ENCODE peak calls at places on chromosomes 7 and 10, in ten cellular contexts. One of them, this sample, is unnamed.

GRCh38 chr7:44307905-44308740 is 17.3 kb downstream of the CAMK2B start:
- DNase-seq in RWPE1: peak
- DNase-seq in fibroblast of gingiva: no peak
- DNase-seq in stimulated activated CD4-positive, alpha-beta T cell treated with anti-CD3 and anti-CD28 coated beads, Interleukin-1b, Interleukin-23, amount 100 ng/mL, for 1 hour: no peak
- DNase-seq in GM12865: no peak
- DNase-seq in stimulated activated CD8-positive, alpha-beta memory T cell treated with anti-CD3 and anti-CD28 coated beads, Interleukin-7, amount 100 ng/mL, for 1 hour: no peak
- DNase-seq in astrocyte of the spinal cord: no peak
- DNase-seq in fibroblast of the aortic adventitia: no peak
- DNase-seq in NCI-H524: no peak
- DNase-seq in germinal center: no peak
- DNase-seq in this sample: no peak

GRCh38 chr7:25861704-25862253 is 290.2 kb upstream of the NFE2L3 start:
- DNase-seq in stimulated activated CD4-positive, alpha-beta T cell treated with anti-CD3 and anti-CD28 coated beads, Interleukin-1b, Interleukin-23, amount 100 ng/mL, for 1 hour: no peak
- DNase-seq in GM12865: no peak
- DNase-seq in RWPE1: no peak
- DNase-seq in astrocyte of the spinal cord: no peak
- DNase-seq in fibroblast of gingiva: no peak
- DNase-seq in fibroblast of the aortic adventitia: no peak
- DNase-seq in NCI-H524: peak
- DNase-seq in stimulated activated CD8-positive, alpha-beta memory T cell treated with anti-CD3 and anti-CD28 coated beads, Interleukin-7, amount 100 ng/mL, for 1 hour: no peak
- DNase-seq in germinal center: no peak
- DNase-seq in this sample: no peak

GRCh38 chr10:43867667-43868361 is 219.1 kb upstream of the ZNF32 start:
- DNase-seq in stimulated activated CD4-positive, alpha-beta T cell treated with anti-CD3 and anti-CD28 coated beads, Interleukin-1b, Interleukin-23, amount 100 ng/mL, for 1 hour: no peak
- DNase-seq in germinal center: no peak
- DNase-seq in GM12865: no peak
- DNase-seq in stimulated activated CD8-positive, alpha-beta memory T cell treated with anti-CD3 and anti-CD28 coated beads, Interleukin-7, amount 100 ng/mL, for 1 hour: no peak
- DNase-seq in NCI-H524: peak
- DNase-seq in fibroblast of gingiva: peak
- DNase-seq in astrocyte of the spinal cord: peak
- DNase-seq in fibroblast of the aortic adventitia: peak
- DNase-seq in RWPE1: peak
- DNase-seq in this sample: peak

GRCh38 chr10:85008493-85009181 is 680.2 kb downstream of the CCSER2 start:
- DNase-seq in germinal center: no peak
- DNase-seq in fibroblast of the aortic adventitia: no peak
- DNase-seq in fibroblast of gingiva: no peak
- DNase-seq in astrocyte of the spinal cord: no peak
- DNase-seq in stimulated activated CD4-positive, alpha-beta T cell treated with anti-CD3 and anti-CD28 coated beads, Interleukin-1b, Interleukin-23, amount 100 ng/mL, for 1 hour: no peak
- DNase-seq in RWPE1: no peak
- DNase-seq in GM12865: no peak
- DNase-seq in stimulated activated CD8-positive, alpha-beta memory T cell treated with anti-CD3 and anti-CD28 coated beads, Interleukin-7, amount 100 ng/mL, for 1 hour: no peak
- DNase-seq in NCI-H524: no peak
- DNase-seq in this sample: no peak

GRCh38 chr7:69645683-69646082 is 47.4 kb downstream of the AUTS2 start:
- DNase-seq in germinal center: no peak
- DNase-seq in RWPE1: no peak
- DNase-seq in stimulated activated CD4-positive, alpha-beta T cell treated with anti-CD3 and anti-CD28 coated beads, Interleukin-1b, Interleukin-23, amount 100 ng/mL, for 1 hour: no peak
- DNase-seq in astrocyte of the spinal cord: no peak
- DNase-seq in fibroblast of gingiva: no peak
- DNase-seq in fibroblast of the aortic adventitia: no peak
- DNase-seq in GM12865: no peak
- DNase-seq in stimulated activated CD8-positive, alpha-beta memory T cell treated with anti-CD3 and anti-CD28 coated beads, Interleukin-7, amount 100 ng/mL, for 1 hour: no peak
- DNase-seq in NCI-H524: no peak
- DNase-seq in this sample: no peak

GRCh38 chr7:70583965-70584883 is 547.7 kb upstream of the GALNT17 start:
- DNase-seq in stimulated activated CD8-positive, alpha-beta memory T cell treated with anti-CD3 and anti-CD28 coated beads, Interleukin-7, amount 100 ng/mL, for 1 hour: no peak
- DNase-seq in astrocyte of the spinal cord: no peak
- DNase-seq in NCI-H524: peak
- DNase-seq in fibroblast of the aortic adventitia: no peak
- DNase-seq in fibroblast of gingiva: no peak
- DNase-seq in stimulated activated CD4-positive, alpha-beta T cell treated with anti-CD3 and anti-CD28 coated beads, Interleukin-1b, Interleukin-23, amount 100 ng/mL, for 1 hour: no peak
- DNase-seq in germinal center: no peak
- DNase-seq in GM12865: no peak
- DNase-seq in RWPE1: no peak
- DNase-seq in this sample: peak

GRCh38 chr7:2843711-2844152 is 376 bp downstream of the GNA12 start:
- DNase-seq in stimulated activated CD4-positive, alpha-beta T cell treated with anti-CD3 and anti-CD28 coated beads, Interleukin-1b, Interleukin-23, amount 100 ng/mL, for 1 hour: no peak
- DNase-seq in astrocyte of the spinal cord: peak
- DNase-seq in stimulated activated CD8-positive, alpha-beta memory T cell treated with anti-CD3 and anti-CD28 coated beads, Interleukin-7, amount 100 ng/mL, for 1 hour: no peak
- DNase-seq in fibroblast of gingiva: peak
- DNase-seq in NCI-H524: no peak
- DNase-seq in germinal center: peak
- DNase-seq in RWPE1: no peak
- DNase-seq in GM12865: peak
- DNase-seq in fibroblast of the aortic adventitia: peak
- DNase-seq in this sample: no peak

GRCh38 chr10:3761916-3762708 is 22.9 kb downstream of the KLF6 start:
- DNase-seq in astrocyte of the spinal cord: no peak
- DNase-seq in NCI-H524: no peak
- DNase-seq in stimulated activated CD4-positive, alpha-beta T cell treated with anti-CD3 and anti-CD28 coated beads, Interleukin-1b, Interleukin-23, amount 100 ng/mL, for 1 hour: no peak
- DNase-seq in RWPE1: no peak
- DNase-seq in fibroblast of the aortic adventitia: no peak
- DNase-seq in germinal center: no peak
- DNase-seq in fibroblast of gingiva: no peak
- DNase-seq in stimulated activated CD8-positive, alpha-beta memory T cell treated with anti-CD3 and anti-CD28 coated beads, Interleukin-7, amount 100 ng/mL, for 1 hour: no peak
- DNase-seq in GM12865: no peak
- DNase-seq in this sample: peak

GRCh38 chr10:88660593-88660884 is 3.7 kb upstream of the LIPF start:
- DNase-seq in NCI-H524: no peak
- DNase-seq in stimulated activated CD4-positive, alpha-beta T cell treated with anti-CD3 and anti-CD28 coated beads, Interleukin-1b, Interleukin-23, amount 100 ng/mL, for 1 hour: no peak
- DNase-seq in fibroblast of gingiva: no peak
- DNase-seq in germinal center: no peak
- DNase-seq in RWPE1: no peak
- DNase-seq in stimulated activated CD8-positive, alpha-beta memory T cell treated with anti-CD3 and anti-CD28 coated beads, Interleukin-7, amount 100 ng/mL, for 1 hour: no peak
- DNase-seq in GM12865: no peak
- DNase-seq in fibroblast of the aortic adventitia: no peak
- DNase-seq in astrocyte of the spinal cord: no peak
- DNase-seq in this sample: no peak

GRCh38 chr10:11331706-11332105 is 279.7 kb downstream of the USP6NL start:
- DNase-seq in stimulated activated CD8-positive, alpha-beta memory T cell treated with anti-CD3 and anti-CD28 coated beads, Interleukin-7, amount 100 ng/mL, for 1 hour: no peak
- DNase-seq in GM12865: no peak
- DNase-seq in germinal center: no peak
- DNase-seq in NCI-H524: no peak
- DNase-seq in fibroblast of gingiva: no peak
- DNase-seq in fibroblast of the aortic adventitia: peak
- DNase-seq in RWPE1: no peak
- DNase-seq in astrocyte of the spinal cord: peak
- DNase-seq in stimulated activated CD4-positive, alpha-beta T cell treated with anti-CD3 and anti-CD28 coated beads, Interleukin-1b, Interleukin-23, amount 100 ng/mL, for 1 hour: no peak
- DNase-seq in this sample: peak

GRCh38 chr7:75905785-75906604 is 9.0 kb upstream of the POR start:
- DNase-seq in NCI-H524: no peak
- DNase-seq in germinal center: no peak
- DNase-seq in stimulated activated CD4-positive, alpha-beta T cell treated with anti-CD3 and anti-CD28 coated beads, Interleukin-1b, Interleukin-23, amount 100 ng/mL, for 1 hour: no peak
- DNase-seq in GM12865: peak
- DNase-seq in fibroblast of gingiva: peak
- DNase-seq in astrocyte of the spinal cord: peak
- DNase-seq in fibroblast of the aortic adventitia: peak
- DNase-seq in RWPE1: peak
- DNase-seq in stimulated activated CD8-positive, alpha-beta memory T cell treated with anti-CD3 and anti-CD28 coated beads, Interleukin-7, amount 100 ng/mL, for 1 hour: no peak
- DNase-seq in this sample: peak

GRCh38 chr7:132185150-132185549 is 391.1 kb downstream of the PLXNA4 start:
- DNase-seq in fibroblast of gingiva: no peak
- DNase-seq in stimulated activated CD8-positive, alpha-beta memory T cell treated with anti-CD3 and anti-CD28 coated beads, Interleukin-7, amount 100 ng/mL, for 1 hour: no peak
- DNase-seq in NCI-H524: no peak
- DNase-seq in astrocyte of the spinal cord: no peak
- DNase-seq in RWPE1: no peak
- DNase-seq in fibroblast of the aortic adventitia: no peak
- DNase-seq in GM12865: no peak
- DNase-seq in germinal center: no peak
- DNase-seq in stimulated activated CD4-positive, alpha-beta T cell treated with anti-CD3 and anti-CD28 coated beads, Interleukin-1b, Interleukin-23, amount 100 ng/mL, for 1 hour: no peak
- DNase-seq in this sample: no peak

GRCh38 chr10:71837085-71837827 is 13.8 kb downstream of the PSAP start:
- DNase-seq in germinal center: peak
- DNase-seq in stimulated activated CD4-positive, alpha-beta T cell treated with anti-CD3 and anti-CD28 coated beads, Interleukin-1b, Interleukin-23, amount 100 ng/mL, for 1 hour: no peak
- DNase-seq in RWPE1: no peak
- DNase-seq in fibroblast of the aortic adventitia: no peak
- DNase-seq in stimulated activated CD8-positive, alpha-beta memory T cell treated with anti-CD3 and anti-CD28 coated beads, Interleukin-7, amount 100 ng/mL, for 1 hour: no peak
- DNase-seq in NCI-H524: peak
- DNase-seq in astrocyte of the spinal cord: no peak
- DNase-seq in fibroblast of gingiva: no peak
- DNase-seq in GM12865: peak
- DNase-seq in this sample: peak

GRCh38 chr7:151867912-151868804 is 8.8 kb downstream of the PRKAG2 start:
- DNase-seq in NCI-H524: no peak
- DNase-seq in RWPE1: no peak
- DNase-seq in fibroblast of the aortic adventitia: no peak
- DNase-seq in astrocyte of the spinal cord: no peak
- DNase-seq in stimulated activated CD4-positive, alpha-beta T cell treated with anti-CD3 and anti-CD28 coated beads, Interleukin-1b, Interleukin-23, amount 100 ng/mL, for 1 hour: no peak
- DNase-seq in GM12865: no peak
- DNase-seq in stimulated activated CD8-positive, alpha-beta memory T cell treated with anti-CD3 and anti-CD28 coated beads, Interleukin-7, amount 100 ng/mL, for 1 hour: no peak
- DNase-seq in fibroblast of gingiva: no peak
- DNase-seq in germinal center: no peak
- DNase-seq in this sample: peak

GRCh38 chr10:32790483-32790882 is 167.5 kb downstream of the ITGB1 start:
- DNase-seq in germinal center: no peak
- DNase-seq in fibroblast of the aortic adventitia: peak
- DNase-seq in stimulated activated CD8-positive, alpha-beta memory T cell treated with anti-CD3 and anti-CD28 coated beads, Interleukin-7, amount 100 ng/mL, for 1 hour: no peak
- DNase-seq in stimulated activated CD4-positive, alpha-beta T cell treated with anti-CD3 and anti-CD28 coated beads, Interleukin-1b, Interleukin-23, amount 100 ng/mL, for 1 hour: no peak
- DNase-seq in fibroblast of gingiva: peak
- DNase-seq in GM12865: no peak
- DNase-seq in astrocyte of the spinal cord: peak
- DNase-seq in NCI-H524: no peak
- DNase-seq in RWPE1: no peak
- DNase-seq in this sample: no peak

GRCh38 chr10:14385591-14386201 is 55.0 kb upstream of the FRMD4A start:
- DNase-seq in RWPE1: no peak
- DNase-seq in stimulated activated CD8-positive, alpha-beta memory T cell treated with anti-CD3 and anti-CD28 coated beads, Interleukin-7, amount 100 ng/mL, for 1 hour: no peak
- DNase-seq in astrocyte of the spinal cord: no peak
- DNase-seq in fibroblast of the aortic adventitia: peak
- DNase-seq in fibroblast of gingiva: peak
- DNase-seq in stimulated activated CD4-positive, alpha-beta T cell treated with anti-CD3 and anti-CD28 coated beads, Interleukin-1b, Interleukin-23, amount 100 ng/mL, for 1 hour: no peak
- DNase-seq in germinal center: no peak
- DNase-seq in GM12865: no peak
- DNase-seq in NCI-H524: no peak
- DNase-seq in this sample: no peak

GRCh38 chr7:104943502-104944343 is 70.3 kb upstream of the KMT2E start:
- DNase-seq in RWPE1: no peak
- DNase-seq in fibroblast of gingiva: no peak
- DNase-seq in stimulated activated CD4-positive, alpha-beta T cell treated with anti-CD3 and anti-CD28 coated beads, Interleukin-1b, Interleukin-23, amount 100 ng/mL, for 1 hour: no peak
- DNase-seq in fibroblast of the aortic adventitia: peak
- DNase-seq in germinal center: peak
- DNase-seq in GM12865: peak
- DNase-seq in stimulated activated CD8-positive, alpha-beta memory T cell treated with anti-CD3 and anti-CD28 coated beads, Interleukin-7, amount 100 ng/mL, for 1 hour: peak
- DNase-seq in NCI-H524: no peak
- DNase-seq in astrocyte of the spinal cord: peak
- DNase-seq in this sample: peak

GRCh38 chr10:26540601-26541000 is 102.5 kb downstream of the APBB1IP start:
- DNase-seq in stimulated activated CD8-positive, alpha-beta memory T cell treated with anti-CD3 and anti-CD28 coated beads, Interleukin-7, amount 100 ng/mL, for 1 hour: no peak
- DNase-seq in fibroblast of the aortic adventitia: no peak
- DNase-seq in fibroblast of gingiva: no peak
- DNase-seq in RWPE1: no peak
- DNase-seq in GM12865: peak
- DNase-seq in stimulated activated CD4-positive, alpha-beta T cell treated with anti-CD3 and anti-CD28 coated beads, Interleukin-1b, Interleukin-23, amount 100 ng/mL, for 1 hour: no peak
- DNase-seq in astrocyte of the spinal cord: no peak
- DNase-seq in germinal center: peak
- DNase-seq in NCI-H524: peak
- DNase-seq in this sample: peak

GRCh38 chr7:10940748-10941358 is 32.8 kb upstream of the PHF14 start:
- DNase-seq in astrocyte of the spinal cord: no peak
- DNase-seq in germinal center: peak
- DNase-seq in stimulated activated CD8-positive, alpha-beta memory T cell treated with anti-CD3 and anti-CD28 coated beads, Interleukin-7, amount 100 ng/mL, for 1 hour: no peak
- DNase-seq in RWPE1: peak
- DNase-seq in fibroblast of the aortic adventitia: no peak
- DNase-seq in fibroblast of gingiva: no peak
- DNase-seq in NCI-H524: peak
- DNase-seq in stimulated activated CD4-positive, alpha-beta T cell treated with anti-CD3 and anti-CD28 coated beads, Interleukin-1b, Interleukin-23, amount 100 ng/mL, for 1 hour: no peak
- DNase-seq in GM12865: peak
- DNase-seq in this sample: no peak

GRCh38 chr10:86500846-86501245 is 20.7 kb downstream of the WAPL start:
- DNase-seq in RWPE1: no peak
- DNase-seq in fibroblast of gingiva: peak
- DNase-seq in stimulated activated CD8-positive, alpha-beta memory T cell treated with anti-CD3 and anti-CD28 coated beads, Interleukin-7, amount 100 ng/mL, for 1 hour: no peak
- DNase-seq in NCI-H524: no peak
- DNase-seq in stimulated activated CD4-positive, alpha-beta T cell treated with anti-CD3 and anti-CD28 coated beads, Interleukin-1b, Interleukin-23, amount 100 ng/mL, for 1 hour: no peak
- DNase-seq in germinal center: no peak
- DNase-seq in astrocyte of the spinal cord: no peak
- DNase-seq in fibroblast of the aortic adventitia: no peak
- DNase-seq in GM12865: no peak
- DNase-seq in this sample: no peak

GRCh38 chr10:86298501-86299001 is 68.0 kb downstream of the GRID1 start:
- DNase-seq in stimulated activated CD4-positive, alpha-beta T cell treated with anti-CD3 and anti-CD28 coated beads, Interleukin-1b, Interleukin-23, amount 100 ng/mL, for 1 hour: no peak
- DNase-seq in germinal center: no peak
- DNase-seq in GM12865: no peak
- DNase-seq in fibroblast of the aortic adventitia: no peak
- DNase-seq in fibroblast of gingiva: no peak
- DNase-seq in astrocyte of the spinal cord: no peak
- DNase-seq in RWPE1: no peak
- DNase-seq in stimulated activated CD8-positive, alpha-beta memory T cell treated with anti-CD3 and anti-CD28 coated beads, Interleukin-7, amount 100 ng/mL, for 1 hour: no peak
- DNase-seq in NCI-H524: no peak
- DNase-seq in this sample: no peak